ENCODE peak calls at places on chromosomes 2 and 18, in seven cellular contexts. One of them, this sample, is unnamed.

GRCh38 chr2:164913640-164914346 is 41.5 kb downstream of the SLC38A11 start:
- DNase-seq in A673: peak
- DNase-seq in HCT116: no peak
- DNase-seq in endothelial cell: no peak
- DNase-seq in right cardiac atrium: no peak
- DNase-seq in GM04504: no peak
- DNase-seq in activated CD4-positive, alpha-beta T cell treated with anti-CD3 and anti-CD28 coated beads, Interleukin-2, amount 50 U/mL, for 48 hours: no peak
- DNase-seq in this sample: peak

GRCh38 chr2:144163592-144163991 is 356.3 kb downstream of the ZEB2 start:
- DNase-seq in A673: no peak
- DNase-seq in HCT116: no peak
- DNase-seq in endothelial cell: no peak
- DNase-seq in right cardiac atrium: no peak
- DNase-seq in GM04504: no peak
- DNase-seq in activated CD4-positive, alpha-beta T cell treated with anti-CD3 and anti-CD28 coated beads, Interleukin-2, amount 50 U/mL, for 48 hours: no peak
- DNase-seq in this sample: no peak

GRCh38 chr2:231923951-231924888 is 2.0 kb downstream of the NPPC start:
- DNase-seq in A673: no peak
- DNase-seq in HCT116: no peak
- DNase-seq in endothelial cell: no peak
- DNase-seq in right cardiac atrium: peak
- DNase-seq in GM04504: no peak
- DNase-seq in activated CD4-positive, alpha-beta T cell treated with anti-CD3 and anti-CD28 coated beads, Interleukin-2, amount 50 U/mL, for 48 hours: no peak
- DNase-seq in this sample: no peak

GRCh38 chr2:40935349-40935748 is 483.5 kb upstream of the SLC8A1 start:
- DNase-seq in A673: no peak
- DNase-seq in HCT116: no peak
- DNase-seq in endothelial cell: no peak
- DNase-seq in right cardiac atrium: no peak
- DNase-seq in GM04504: no peak
- DNase-seq in activated CD4-positive, alpha-beta T cell treated with anti-CD3 and anti-CD28 coated beads, Interleukin-2, amount 50 U/mL, for 48 hours: no peak
- DNase-seq in this sample: no peak

GRCh38 chr2:46469116-46469515 is 10.2 kb upstream of the TMEM247 start:
- DNase-seq in A673: no peak
- DNase-seq in HCT116: no peak
- DNase-seq in endothelial cell: no peak
- DNase-seq in right cardiac atrium: no peak
- DNase-seq in GM04504: no peak
- DNase-seq in activated CD4-positive, alpha-beta T cell treated with anti-CD3 and anti-CD28 coated beads, Interleukin-2, amount 50 U/mL, for 48 hours: no peak
- DNase-seq in this sample: no peak

GRCh38 chr2:206445948-206446347 is 2.6 kb downstream of the ADAM23 start:
- DNase-seq in A673: no peak
- DNase-seq in HCT116: no peak
- DNase-seq in endothelial cell: no peak
- DNase-seq in right cardiac atrium: no peak
- DNase-seq in GM04504: no peak
- DNase-seq in activated CD4-positive, alpha-beta T cell treated with anti-CD3 and anti-CD28 coated beads, Interleukin-2, amount 50 U/mL, for 48 hours: no peak
- DNase-seq in this sample: no peak

GRCh38 chr2:134441153-134441863 is 187.4 kb downstream of the MGAT5 start:
- DNase-seq in A673: no peak
- DNase-seq in HCT116: no peak
- DNase-seq in endothelial cell: no peak
- DNase-seq in right cardiac atrium: peak
- DNase-seq in GM04504: no peak
- DNase-seq in activated CD4-positive, alpha-beta T cell treated with anti-CD3 and anti-CD28 coated beads, Interleukin-2, amount 50 U/mL, for 48 hours: no peak
- DNase-seq in this sample: no peak

GRCh38 chr2:96842600-96842999 is 1.2 kb downstream of the ANKRD23 start:
- DNase-seq in A673: no peak
- DNase-seq in HCT116: no peak
- DNase-seq in endothelial cell: no peak
- DNase-seq in right cardiac atrium: peak
- DNase-seq in GM04504: no peak
- DNase-seq in activated CD4-positive, alpha-beta T cell treated with anti-CD3 and anti-CD28 coated beads, Interleukin-2, amount 50 U/mL, for 48 hours: no peak
- DNase-seq in this sample: no peak

GRCh38 chr18:43620936-43621335 is 343.6 kb upstream of the SYT4 start:
- DNase-seq in A673: peak
- DNase-seq in HCT116: no peak
- DNase-seq in endothelial cell: no peak
- DNase-seq in right cardiac atrium: peak
- DNase-seq in GM04504: peak
- DNase-seq in activated CD4-positive, alpha-beta T cell treated with anti-CD3 and anti-CD28 coated beads, Interleukin-2, amount 50 U/mL, for 48 hours: no peak
- DNase-seq in this sample: peak

GRCh38 chr18:13610517-13610916 is 115.8 kb downstream of the FAM210A start:
- DNase-seq in A673: peak
- DNase-seq in HCT116: no peak
- DNase-seq in endothelial cell: no peak
- DNase-seq in right cardiac atrium: no peak
- DNase-seq in GM04504: no peak
- DNase-seq in activated CD4-positive, alpha-beta T cell treated with anti-CD3 and anti-CD28 coated beads, Interleukin-2, amount 50 U/mL, for 48 hours: no peak
- DNase-seq in this sample: no peak

GRCh38 chr2:141187063-141187429 is 943.8 kb downstream of the LRP1B start:
- DNase-seq in A673: no peak
- DNase-seq in HCT116: no peak
- DNase-seq in endothelial cell: no peak
- DNase-seq in right cardiac atrium: no peak
- DNase-seq in GM04504: no peak
- DNase-seq in activated CD4-positive, alpha-beta T cell treated with anti-CD3 and anti-CD28 coated beads, Interleukin-2, amount 50 U/mL, for 48 hours: no peak
- DNase-seq in this sample: no peak

GRCh38 chr18:3794537-3795348 is 344.8 kb downstream of the TGIF1 start:
- DNase-seq in A673: peak
- DNase-seq in HCT116: no peak
- DNase-seq in endothelial cell: no peak
- DNase-seq in right cardiac atrium: no peak
- DNase-seq in GM04504: no peak
- DNase-seq in activated CD4-positive, alpha-beta T cell treated with anti-CD3 and anti-CD28 coated beads, Interleukin-2, amount 50 U/mL, for 48 hours: no peak
- DNase-seq in this sample: no peak

GRCh38 chr18:3029215-3029972 is 16.4 kb upstream of the LPIN2 start:
- DNase-seq in A673: no peak
- DNase-seq in HCT116: no peak
- DNase-seq in endothelial cell: no peak
- DNase-seq in right cardiac atrium: no peak
- DNase-seq in GM04504: no peak
- DNase-seq in activated CD4-positive, alpha-beta T cell treated with anti-CD3 and anti-CD28 coated beads, Interleukin-2, amount 50 U/mL, for 48 hours: no peak
- DNase-seq in this sample: no peak

GRCh38 chr2:98778741-98779483 is 48.0 kb upstream of the MGAT4A start:
- DNase-seq in A673: no peak
- DNase-seq in HCT116: no peak
- DNase-seq in endothelial cell: no peak
- DNase-seq in right cardiac atrium: no peak
- DNase-seq in GM04504: no peak
- DNase-seq in activated CD4-positive, alpha-beta T cell treated with anti-CD3 and anti-CD28 coated beads, Interleukin-2, amount 50 U/mL, for 48 hours: no peak
- DNase-seq in this sample: no peak

GRCh38 chr18:957829-958228 is 53.2 kb downstream of the ADCYAP1 start:
- DNase-seq in A673: no peak
- DNase-seq in HCT116: no peak
- DNase-seq in endothelial cell: no peak
- DNase-seq in right cardiac atrium: no peak
- DNase-seq in GM04504: no peak
- DNase-seq in activated CD4-positive, alpha-beta T cell treated with anti-CD3 and anti-CD28 coated beads, Interleukin-2, amount 50 U/mL, for 48 hours: no peak
- DNase-seq in this sample: no peak

GRCh38 chr2:165905854-165906253 is 47.7 kb downstream of the TTC21B start:
- DNase-seq in A673: no peak
- DNase-seq in HCT116: no peak
- DNase-seq in endothelial cell: no peak
- DNase-seq in right cardiac atrium: no peak
- DNase-seq in GM04504: no peak
- DNase-seq in activated CD4-positive, alpha-beta T cell treated with anti-CD3 and anti-CD28 coated beads, Interleukin-2, amount 50 U/mL, for 48 hours: no peak
- DNase-seq in this sample: no peak

This sample was measured in LoVo.